ENCODE peak calls at places on chromosomes 4 and X, in five cellular contexts. E, K, B, C and F are unnamed samples.

GRCh38 chrX:29690061-29690460 is 525.3 kb upstream of the MAGEB2 start:
- DNase-seq in E (no peak), K (no peak), B (no peak), C (no peak), F (no peak)

GRCh38 chr4:151771664-151772063 is 10.9 kb upstream of the GATB start:
- DNase-seq in E (no peak), K (no peak), B (no peak), C (no peak), F (no peak)

GRCh38 chr4:122776916-122777315 is 44.4 kb downstream of the BBS12 start:
- DNase-seq in E (no peak), K (no peak), B (no peak), C (no peak), F (peak; percentile 56)

GRCh38 chr4:31467781-31468180 is 747.6 kb downstream of the PCDH7 start:
- DNase-seq in E (no peak), K (no peak), B (no peak), C (no peak), F (no peak)

GRCh38 chr4:180695851-180696250 is 1547.4 kb upstream of the TENM3 start:
- DNase-seq in E (no peak), K (no peak), B (no peak), C (no peak), F (no peak)

GRCh38 chr4:19844436-19844835 is 407.3 kb upstream of the SLIT2 start:
- DNase-seq in E (no peak), K (no peak), B (no peak), C (no peak), F (no peak)

GRCh38 chr4:88533937-88534750 is 10.6 kb upstream of the PYURF start:
- DNase-seq in E (no peak), K (no peak), B (no peak), C (no peak), F (no peak)

GRCh38 chr4:113057891-113058290 is 8.4 kb downstream of the ANK2 start:
- DNase-seq in E (no peak), K (no peak), B (no peak), C (no peak), F (no peak)

GRCh38 chr4:172830295-172830764 is 338.3 kb upstream of the GALNT7 start:
- DNase-seq in E (no peak), K (no peak), B (no peak), C (no peak), F (no peak)

GRCh38 chr4:119597377-119597776 is 31.2 kb downstream of the PDE5A start:
- DNase-seq in E (no peak), K (no peak), B (no peak), C (no peak), F (no peak)

GRCh38 chr4:80202784-80203553 is 5.7 kb downstream of the PRDM8 start:
- DNase-seq in E (no peak), K (peak; percentile 52), B (no peak), C (no peak), F (peak; percentile 57)

GRCh38 chr4:176791591-176792347 is 953 bp downstream of the VEGFC start:
- DNase-seq in E (no peak), K (peak; percentile 16), B (no peak), C (no peak), F (no peak)

GRCh38 chrX:153562546-153562945 is 36.4 kb downstream of the CCNQ start:
- DNase-seq in E (no peak), K (no peak), B (no peak), C (no peak), F (no peak)

GRCh38 chrX:153560466-153560865 is 38.5 kb downstream of the CCNQ start:
- DNase-seq in E (no peak), K (no peak), B (no peak), C (no peak), F (no peak)

GRCh38 chrX:153557618-153558017 is 40.2 kb downstream of the ATP2B3 start:
- DNase-seq in E (no peak), K (no peak), B (no peak), C (no peak), F (no peak)

GRCh38 chrX:153561337-153561736 is 37.6 kb downstream of the CCNQ start:
- DNase-seq in E (no peak), K (no peak), B (no peak), C (no peak), F (no peak)

DNA sequence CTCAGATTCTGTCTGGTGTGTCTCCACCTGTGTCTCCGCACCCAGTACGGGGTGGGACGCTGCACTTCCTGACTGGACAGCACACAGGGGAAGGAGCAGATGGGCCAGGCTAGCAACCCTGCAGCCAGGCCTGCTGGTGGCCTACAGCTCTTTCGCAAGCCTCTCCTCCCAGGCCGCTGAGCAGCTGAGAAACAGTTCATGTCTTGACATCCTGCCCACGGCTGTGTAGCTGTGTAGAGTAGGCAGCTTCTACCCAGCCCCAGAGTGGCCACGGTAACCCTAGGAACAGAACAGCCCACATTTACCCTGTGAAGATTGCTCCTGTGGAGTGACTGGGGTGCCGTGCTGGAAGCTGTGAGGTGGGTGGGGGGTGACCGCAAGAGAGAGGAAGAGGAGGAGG is 38.9 kb downstream of the CCNQ start:
- DNase-seq in E (no peak), K (no peak), B (no peak), C (no peak), F (no peak)
- H3K4me1 ChIP-seq in E (no peaks in the 10 kb centered on the region), K (no peaks in the 10 kb centered on the region), B (peaks cover 2% of the 10 kb centered on the region), C (no peaks in the 10 kb centered on the region), F (no peaks in the 10 kb centered on the region)

DNA sequence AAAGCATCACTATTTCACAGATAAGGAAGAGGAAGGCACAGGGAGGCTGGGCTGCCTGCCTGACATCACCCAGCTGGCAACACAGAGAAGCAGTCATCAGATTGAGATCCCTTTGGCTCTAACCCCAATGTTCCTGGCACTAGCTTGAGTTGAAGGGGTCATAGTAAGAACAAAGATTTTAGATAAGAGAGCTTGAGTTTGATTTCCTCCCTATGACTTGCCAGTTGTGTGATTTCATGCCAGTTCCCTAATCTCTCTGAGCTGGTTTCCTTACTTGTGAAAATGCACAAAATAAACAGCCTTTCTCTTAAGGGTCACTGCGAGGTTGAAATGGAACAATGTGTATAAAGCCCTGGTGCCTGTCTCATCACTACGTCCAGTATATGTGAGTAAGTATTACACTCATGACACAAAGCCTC is 475.4 kb upstream of the HS3ST1 start:
- DNase-seq in E (no peak), K (peak; percentile 24), B (no peak), C (no peak), F (peak; percentile 51)
- TF ChIP-seq POLR2A in E (no peak), K (no peak), B (no peak), C (no peak), F (no peak)

GRCh38 chr4:6277935-6278800 is 8.5 kb downstream of the WFS1 start:
- DNase-seq in E (no peak), K (no peak), B (no peak), C (no peak), F (no peak)
- H3K4me1 ChIP-seq in E (peaks cover 4% of the 10 kb centered on the region), K (peaks cover 30% of the 10 kb centered on the region), B (peaks cover 100% of the 10 kb centered on the region), C (peaks cover 6% of the 10 kb centered on the region), F (peaks cover 8% of the 10 kb centered on the region)

GRCh38 chrX:69504626-69505612 is 793 bp downstream of the NALF2 start:
- DNase-seq in E (no peak), K (no peak), B (no peak), C (no peak), F (no peak)

GRCh38 chrX:69503228-69503834 is 795 bp upstream of the NALF2 start:
- DNase-seq in E (no peak), K (peak; percentile 55), B (no peak), C (peak; percentile 31), F (no peak)

GRCh38 chrX:69501433-69501832 is 2.7 kb upstream of the NALF2 start:
- DNase-seq in E (no peak), K (peak; percentile 66), B (no peak), C (no peak), F (no peak)

GRCh38 chrX:69505772-69506616 is 1.9 kb downstream of the NALF2 start:
- DNase-seq in E (no peak), K (no peak), B (peak; percentile 31), C (no peak), F (no peak)

DNA sequence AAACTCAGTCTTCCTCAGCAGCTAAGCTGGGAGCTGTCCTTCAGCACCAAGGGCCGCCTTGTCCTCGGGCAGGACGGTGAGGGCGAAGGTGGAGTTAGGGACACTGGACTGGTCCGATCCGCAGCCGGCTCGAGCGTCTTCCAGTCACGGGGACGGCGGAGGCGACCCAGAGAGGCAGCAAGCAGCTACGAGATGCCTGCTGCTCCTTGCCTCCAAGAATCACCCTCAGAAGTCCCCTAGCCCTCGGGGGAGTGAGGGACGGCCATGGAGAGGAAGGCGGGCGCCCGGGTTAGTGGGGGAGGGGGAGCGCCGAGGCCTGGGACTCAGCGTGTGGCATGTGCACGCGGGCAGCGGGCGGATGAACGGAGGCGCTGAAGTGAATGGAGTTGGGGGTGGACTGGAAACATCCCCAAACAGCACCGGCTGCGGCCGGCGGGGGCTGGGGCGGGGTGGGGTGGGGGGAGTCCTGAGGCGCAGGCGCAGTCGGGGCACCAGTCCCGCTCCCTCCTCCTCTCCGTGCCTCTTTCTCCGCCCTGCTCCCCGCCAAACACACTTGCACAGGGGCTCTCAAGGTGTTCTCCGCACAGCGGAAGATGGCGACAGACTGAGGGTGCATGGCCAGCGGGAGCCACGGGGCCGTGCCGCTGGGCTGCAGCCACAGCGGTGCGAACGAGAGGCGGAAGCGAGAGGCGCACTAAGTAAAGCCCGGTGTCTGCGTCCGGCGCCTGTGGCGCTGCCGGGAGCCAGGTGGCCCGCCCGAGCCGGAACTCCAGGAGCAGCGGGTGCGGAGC is at the start of gene NALF2:
- DNase-seq in E (no peak), K (peak; percentile 69), B (no peak), C (peak; percentile 41), F (no peak)
- TF ChIP-seq POLR2A in E (no peak), K (peak; percentile 50), B (no peak), C (peak; percentile 76), F (no peak)

GRCh38 chrX:17560385-17560784 is 176.9 kb upstream of the SCML1 start:
- DNase-seq in E (no peak), K (no peak), B (no peak), C (no peak), F (no peak)

GRCh38 chrX:17559728-17560379 is 177.4 kb upstream of the SCML1 start:
- DNase-seq in E (peak; percentile 55), K (peak; percentile 34), B (no peak), C (peak; percentile 30), F (no peak)

GRCh38 chrX:17564689-17565409 is 172.4 kb upstream of the SCML1 start:
- DNase-seq in E (peak; percentile 16), K (no peak), B (no peak), C (no peak), F (no peak)

GRCh38 chrX:17563515-17563914 is 173.8 kb upstream of the SCML1 start:
- DNase-seq in E (no peak), K (no peak), B (no peak), C (no peak), F (no peak)

DNA sequence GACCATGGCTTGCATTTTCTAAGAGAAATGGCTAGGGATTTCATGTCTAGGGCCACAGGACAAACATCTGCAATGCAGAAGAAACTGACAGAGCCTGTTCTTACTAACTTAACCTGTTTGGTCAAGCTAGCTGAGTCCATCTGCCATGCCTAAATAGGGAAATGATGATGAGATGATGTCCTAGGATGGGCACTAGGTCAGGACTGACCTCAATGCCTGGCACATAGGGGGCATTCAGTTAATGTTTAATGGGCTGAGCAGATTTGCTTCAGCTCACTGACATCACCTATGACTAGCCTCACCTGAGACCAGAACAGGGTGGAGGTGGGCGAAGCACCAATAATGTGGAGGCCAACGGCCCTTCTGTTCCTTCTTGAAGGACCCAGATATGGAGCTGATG is 174.2 kb upstream of the SCML1 start:
- DNase-seq in E (no peak), K (no peak), B (no peak), C (no peak), F (no peak)
- H3K4me1 ChIP-seq in E (peaks cover 10% of the 10 kb centered on the region), K (peaks cover 7% of the 10 kb centered on the region), B (peaks cover 21% of the 10 kb centered on the region), C (peaks cover 51% of the 10 kb centered on the region), F (no peaks in the 10 kb centered on the region)